ENCODE peak calls at places on chromosomes 3 and 15, in seven cellular contexts. One of them, this sample, is unnamed.

GRCh38 chr3:101466465-101467309 is 46.3 kb downstream of the SENP7 start:
- DNase-seq in heart right ventricle: no peak
- DNase-seq in naive B cell: no peak
- DNase-seq in non-pigmented ciliary epithelial cell: no peak
- DNase-seq in ovary: no peak
- DNase-seq in NCI-H1092: no peak
- DNase-seq in right cardiac atrium: no peak
- DNase-seq in this sample: peak; percentile 17

GRCh38 chr15:90871097-90871715 is 2.8 kb downstream of the FURIN start:
- DNase-seq in naive B cell: peak; percentile 33
- DNase-seq in heart right ventricle: peak; percentile 53
- DNase-seq in ovary: peak; percentile 68
- DNase-seq in non-pigmented ciliary epithelial cell: no peak
- DNase-seq in NCI-H1092: no peak
- DNase-seq in right cardiac atrium: peak; percentile 79
- DNase-seq in this sample: peak; percentile 8

GRCh38 chr3:127019449-127019848 is 36.5 kb downstream of the PLXNA1 start:
- DNase-seq in non-pigmented ciliary epithelial cell: peak; percentile 15
- DNase-seq in naive B cell: no peak
- DNase-seq in right cardiac atrium: no peak
- DNase-seq in ovary: no peak
- DNase-seq in NCI-H1092: no peak
- DNase-seq in heart right ventricle: no peak
- DNase-seq in this sample: no peak

GRCh38 chr3:146169891-146170290 is 8.9 kb upstream of the PLOD2 start:
- DNase-seq in NCI-H1092: no peak
- DNase-seq in naive B cell: no peak
- DNase-seq in right cardiac atrium: no peak
- DNase-seq in non-pigmented ciliary epithelial cell: no peak
- DNase-seq in ovary: no peak
- DNase-seq in heart right ventricle: no peak
- DNase-seq in this sample: no peak

GRCh38 chr15:45635191-45635638 is 386 bp downstream of the SQOR start:
- DNase-seq in right cardiac atrium: peak; percentile 86
- DNase-seq in heart right ventricle: peak; percentile 71
- DNase-seq in naive B cell: peak; percentile 66
- DNase-seq in ovary: peak; percentile 56
- DNase-seq in non-pigmented ciliary epithelial cell: no peak
- DNase-seq in NCI-H1092: no peak
- DNase-seq in this sample: no peak

GRCh38 chr15:51281368-51281967 is 56.9 kb downstream of the CYP19A1 start:
- DNase-seq in heart right ventricle: peak; percentile 63
- DNase-seq in naive B cell: no peak
- DNase-seq in ovary: peak; percentile 49
- DNase-seq in non-pigmented ciliary epithelial cell: peak; percentile 19
- DNase-seq in NCI-H1092: no peak
- DNase-seq in right cardiac atrium: peak; percentile 87
- DNase-seq in this sample: no peak

GRCh38 chr3:130925628-130926027 is 31.7 kb downstream of the ATP2C1 start:
- DNase-seq in heart right ventricle: no peak
- DNase-seq in non-pigmented ciliary epithelial cell: no peak
- DNase-seq in ovary: no peak
- DNase-seq in right cardiac atrium: no peak
- DNase-seq in NCI-H1092: no peak
- DNase-seq in naive B cell: no peak
- DNase-seq in this sample: no peak

GRCh38 chr3:50324351-50325144 is 2.0 kb upstream of the HYAL2 start:
- DNase-seq in heart right ventricle: peak; percentile 82
- DNase-seq in non-pigmented ciliary epithelial cell: no peak
- DNase-seq in right cardiac atrium: peak; percentile 90
- DNase-seq in NCI-H1092: peak; percentile 25
- DNase-seq in ovary: peak; percentile 80
- DNase-seq in naive B cell: peak; percentile 60
- DNase-seq in this sample: no peak

GRCh38 chr15:45903283-45903682 is 268.5 kb downstream of the SQOR start:
- DNase-seq in naive B cell: no peak
- DNase-seq in right cardiac atrium: no peak
- DNase-seq in ovary: no peak
- DNase-seq in heart right ventricle: no peak
- DNase-seq in NCI-H1092: no peak
- DNase-seq in non-pigmented ciliary epithelial cell: no peak
- DNase-seq in this sample: no peak

GRCh38 chr15:39873978-39874377 is 46.1 kb downstream of the GPR176 start:
- DNase-seq in NCI-H1092: no peak
- DNase-seq in heart right ventricle: no peak
- DNase-seq in ovary: no peak
- DNase-seq in right cardiac atrium: no peak
- DNase-seq in naive B cell: no peak
- DNase-seq in non-pigmented ciliary epithelial cell: no peak
- DNase-seq in this sample: no peak

GRCh38 chr3:190883973-190884832 is 21.7 kb upstream of the GMNC start:
- DNase-seq in ovary: peak; percentile 40
- DNase-seq in NCI-H1092: peak; percentile 13
- DNase-seq in naive B cell: peak; percentile 19
- DNase-seq in right cardiac atrium: no peak
- DNase-seq in non-pigmented ciliary epithelial cell: peak; percentile 20
- DNase-seq in heart right ventricle: no peak
- DNase-seq in this sample: no peak

GRCh38 chr3:107103786-107104185 is 273.5 kb upstream of the CCDC54 start:
- DNase-seq in NCI-H1092: no peak
- DNase-seq in ovary: no peak
- DNase-seq in naive B cell: no peak
- DNase-seq in heart right ventricle: no peak
- DNase-seq in non-pigmented ciliary epithelial cell: no peak
- DNase-seq in right cardiac atrium: no peak
- DNase-seq in this sample: no peak

GRCh38 chr3:79314547-79314946 is 453.3 kb downstream of the ROBO1 start:
- DNase-seq in ovary: no peak
- DNase-seq in heart right ventricle: no peak
- DNase-seq in naive B cell: no peak
- DNase-seq in right cardiac atrium: no peak
- DNase-seq in non-pigmented ciliary epithelial cell: no peak
- DNase-seq in NCI-H1092: no peak
- DNase-seq in this sample: no peak

This sample was measured in NCI-H2227 treated with DMSO at 0.1 percent for 48 hours.